ENCODE peak calls at places on chromosome 21, in seven cellular contexts. Y is HCT116, W is heart left ventricle, Z is GM12892, V is H1, G is A549, F is IMR-90. L is an unnamed sample.
A peak's percentile ranks its signal among the peaks of the same experiment; 100 is the strongest.

GRCh38 chr21:34004013-34004938 is 69.1 kb upstream of the MRPS6 start:
- DNase-seq in Y (no peak), W (no peak), Z (no peak), V (no peak), G (no peak), F (peak; percentile 34), L (no peak)

GRCh38 chr21:37563641-37564340 is 197.2 kb downstream of the DYRK1A start:
- DNase-seq in Y (peak; percentile 79), W (peak; percentile 95), Z (peak; percentile 93), V (peak; percentile 85), G (peak; percentile 66), F (peak; percentile 92), L (peak; percentile 86)

GRCh38 chr21:14356771-14357170 is 26.2 kb downstream of the HSPA13 start:
- DNase-seq in Y (no peak), W (no peak), Z (no peak), V (no peak), G (no peak), F (no peak), L (no peak)

GRCh38 chr21:16775056-16775455 is 737.8 kb upstream of the CXADR start:
- DNase-seq in Y (no peak), W (no peak), Z (no peak), V (no peak), G (no peak), F (no peak), L (no peak)

GRCh38 chr21:31222142-31222541 is 121.9 kb downstream of the TIAM1 start:
- DNase-seq in Y (no peak), W (no peak), Z (no peak), V (no peak), G (no peak), F (peak; percentile 66), L (no peak)

GRCh38 chr21:31915566-31915965 is 42.7 kb downstream of the HUNK start:
- DNase-seq in Y (no peak), W (no peak), Z (no peak), V (no peak), G (no peak), F (no peak), L (no peak)

GRCh38 chr21:10521091-10521598 is at the start of gene TPTE:
- DNase-seq in Y (no peak), W (no peak), Z (no peak), V (no peak), G (no peak), F (no peak), L (no peak)

GRCh38 chr21:25733859-25734653 is 648 bp downstream of the ATP5PF start:
- DNase-seq in Y (no peak), W (peak; percentile 30), Z (no peak), V (no peak), G (no peak), F (peak; percentile 35), L (no peak)

GRCh38 chr21:26659181-26659580 is 86.1 kb upstream of the CYYR1 start:
- DNase-seq in Y (no peak), W (no peak), Z (no peak), V (no peak), G (no peak), F (no peak), L (no peak)

GRCh38 chr21:31354122-31354521 is 10.1 kb upstream of the TIAM1 start:
- DNase-seq in Y (peak; percentile 70), W (no peak), Z (no peak), V (no peak), G (no peak), F (no peak), L (no peak)

GRCh38 chr21:33071878-33072306 is 2.0 kb downstream of the OLIG1 start:
- DNase-seq in Y (no peak), W (no peak), Z (no peak), V (no peak), G (no peak), F (peak; percentile 10), L (no peak)

GRCh38 chr21:46557919-46558392 is 46.9 kb downstream of the S100B start:
- DNase-seq in Y (no peak), W (no peak), Z (no peak), V (no peak), G (no peak), F (no peak), L (no peak)

GRCh38 chr21:32861871-32862270 is 90.3 kb upstream of the PAXBP1 start:
- DNase-seq in Y (no peak), W (no peak), Z (no peak), V (no peak), G (no peak), F (no peak), L (no peak)

GRCh38 chr21:35664683-35665082 is 395.6 kb downstream of the SETD4 start:
- DNase-seq in Y (peak; percentile 22), W (no peak), Z (no peak), V (no peak), G (no peak), F (peak; percentile 77), L (peak; percentile 70)

GRCh38 chr21:15837603-15838002 is 107.8 kb downstream of the USP25 start:
- DNase-seq in Y (no peak), W (no peak), Z (no peak), V (no peak), G (no peak), F (peak; percentile 67), L (no peak)

GRCh38 chr21:36322083-36322424 is 2.1 kb downstream of the MORC3 start:
- DNase-seq in Y (no peak), W (no peak), Z (no peak), V (no peak), G (no peak), F (no peak), L (no peak)

GRCh38 chr21:26918318-26919065 is 48.4 kb downstream of the ADAMTS5 start:
- DNase-seq in Y (no peak), W (no peak), Z (no peak), V (no peak), G (no peak), F (peak; percentile 89), L (peak; percentile 5)

GRCh38 chr21:15729674-15730483 is at the start of gene USP25:
- DNase-seq in Y (peak; percentile 43), W (peak; percentile 93), Z (peak; percentile 74), V (peak; percentile 57), G (peak; percentile 56), F (peak; percentile 60), L (peak; percentile 87)

GRCh38 chr21:39373634-39374033 is 24.7 kb upstream of the HMGN1 start:
- DNase-seq in Y (no peak), W (no peak), Z (no peak), V (no peak), G (no peak), F (peak; percentile 47), L (no peak)

GRCh38 chr21:32562426-32562825 is 22.9 kb downstream of the TCP10L start:
- DNase-seq in Y (no peak), W (peak; percentile 62), Z (no peak), V (no peak), G (no peak), F (peak; percentile 83), L (no peak)

GRCh38 chr21:33924766-33925100 is 9.1 kb upstream of the ATP5PO start:
- DNase-seq in Y (no peak), W (no peak), Z (no peak), V (no peak), G (no peak), F (no peak), L (no peak)

DNA sequence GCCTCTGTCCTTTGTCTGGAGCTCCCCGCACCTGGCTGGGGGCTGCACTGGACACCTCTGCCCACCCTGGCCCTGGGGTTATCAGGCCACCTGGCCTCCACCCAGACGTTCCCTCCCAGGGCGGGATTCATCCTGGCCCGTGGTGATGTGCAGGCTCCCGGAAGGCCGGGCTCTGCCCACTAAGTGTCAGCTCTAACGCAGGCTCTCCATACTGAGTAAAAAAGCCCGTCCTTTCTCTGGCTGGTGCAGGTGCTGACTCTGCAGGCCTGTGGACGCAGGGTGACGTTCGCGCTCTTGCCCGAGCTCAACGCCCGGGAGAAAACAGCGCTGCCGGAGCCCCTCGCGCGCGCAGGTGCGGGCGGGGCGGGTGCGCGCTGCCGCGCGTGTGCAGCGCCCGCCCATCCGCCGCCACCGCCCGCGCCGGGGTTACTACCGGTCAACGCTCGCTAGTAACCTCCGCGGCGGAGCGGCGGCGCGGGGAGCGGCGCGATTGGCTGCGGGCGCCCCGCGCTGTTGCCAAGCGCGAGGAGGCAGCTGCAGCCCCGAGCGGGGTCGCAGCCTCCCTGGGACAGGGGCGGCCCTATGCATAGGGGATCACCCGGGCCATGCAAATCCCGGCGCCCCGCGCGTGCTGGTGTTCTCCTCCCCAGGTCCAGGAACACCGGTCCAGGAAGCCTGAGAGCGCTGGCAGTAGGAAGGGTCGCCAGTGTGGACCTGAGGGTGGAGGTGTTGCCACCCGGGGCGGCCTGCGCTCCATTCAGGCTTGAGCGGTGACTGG is 15.7 kb downstream of the ABCG1 start:
- DNase-seq in Y (no peak), W (peak; percentile 75), Z (peak; percentile 58), V (no peak), G (peak; percentile 28), F (peak; percentile 45), L (no peak)
- TF ChIP-seq POLR2A in Y (peak; percentile 37), W (no peak), Z (no peak), V (no peak), G (peak; percentile 12), F (no peak), L (no peak)

DNA sequence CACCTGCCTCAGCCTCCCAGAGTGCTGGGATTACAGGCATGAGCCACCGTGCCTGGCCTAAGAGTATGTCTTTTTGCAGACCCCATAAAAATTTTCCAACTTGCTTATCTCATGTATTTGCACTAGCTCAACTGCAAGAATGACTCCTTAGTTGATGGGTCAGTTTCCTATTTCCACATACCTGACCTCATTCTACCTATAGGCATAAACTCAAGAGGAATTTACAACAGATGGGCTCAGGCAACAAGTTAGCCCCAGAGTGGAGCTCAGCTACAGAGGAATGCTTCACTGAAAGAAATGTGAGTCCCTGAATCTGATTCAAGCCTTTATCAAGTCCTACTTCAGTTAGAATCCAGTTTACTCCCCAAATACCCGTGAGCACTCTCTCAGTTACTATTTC is 5.3 kb upstream of the SLC37A1 start:
- DNase-seq in Y (no peak), W (no peak), Z (no peak), V (no peak), G (no peak), F (no peak), L (no peak)
- TF ChIP-seq POLR2A in Y (no peak), W (no peak), Z (no peak), V (no peak), G (no peak), F (no peak), L (no peak)

GRCh38 chr21:43882952-43883492 is 18.0 kb downstream of the AGPAT3 start:
- DNase-seq in Y (no peak), W (no peak), Z (no peak), V (no peak), G (no peak), F (no peak), L (no peak)
- TF ChIP-seq POLR2A in Y (no peak), W (no peak), Z (no peak), V (no peak), G (no peak), F (no peak), L (no peak)

DNA sequence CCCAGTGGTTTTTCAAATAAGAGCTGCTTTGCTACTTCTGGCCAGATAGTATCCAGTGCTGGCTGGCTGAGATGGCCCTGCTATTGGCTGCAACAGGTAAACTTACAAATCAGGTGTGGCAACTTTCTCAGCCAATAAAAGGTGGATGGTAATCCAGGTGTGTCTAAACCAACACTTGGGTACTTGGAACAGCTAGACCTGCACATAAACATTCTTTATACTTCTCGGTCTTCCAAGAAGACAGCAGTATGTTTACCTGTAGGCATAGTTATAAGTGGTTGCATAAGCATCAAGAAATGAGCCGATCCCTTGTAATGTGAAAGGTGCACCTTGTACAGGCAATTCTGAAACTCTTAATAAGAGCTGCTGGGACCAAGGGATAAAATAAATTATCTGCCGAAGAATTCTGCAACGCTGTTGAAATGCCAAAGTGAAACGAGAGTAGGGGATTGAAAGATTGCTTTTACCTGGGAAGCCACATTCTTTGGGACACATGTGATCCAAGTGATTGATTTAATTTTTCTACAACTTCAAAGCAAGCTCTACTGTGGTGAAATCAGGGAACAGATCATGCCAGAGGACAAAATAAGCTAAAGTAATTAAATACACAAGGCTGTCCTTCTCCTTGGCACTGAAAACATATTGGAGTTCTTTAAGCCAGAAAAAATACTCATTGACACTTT is at the start of gene CLDN8:
- DNase-seq in Y (no peak), W (no peak), Z (no peak), V (no peak), G (no peak), F (no peak), L (no peak)
- TF ChIP-seq POLR2A in Y (no peak), W (no peak), Z (no peak), V (no peak), G (no peak), F (no peak), L (no peak)

L was measured in H54.